ENCODE peak calls at places on chromosome 21, in seven cellular contexts. One of them, this sample, is unnamed.

GRCh38 chr21:41631564-41632461 is 123.9 kb upstream of the TMPRSS2 start:
- DNase-seq in fibroblast of lung: peak; percentile 53
- DNase-seq in activated CD8-positive, alpha-beta memory T cell treated with anti-CD3 and anti-CD28 coated beads for 48 hours: no peak
- DNase-seq in ELF-1: no peak
- DNase-seq in NCI-H774: no peak
- DNase-seq in left lung: peak; percentile 89
- DNase-seq in aorta: no peak
- DNase-seq in this sample: no peak

GRCh38 chr21:43686811-43687565 is 27.6 kb downstream of the RRP1B start:
- DNase-seq in fibroblast of lung: no peak
- DNase-seq in left lung: no peak
- DNase-seq in ELF-1: no peak
- DNase-seq in NCI-H774: no peak
- DNase-seq in aorta: no peak
- DNase-seq in activated CD8-positive, alpha-beta memory T cell treated with anti-CD3 and anti-CD28 coated beads for 48 hours: no peak
- DNase-seq in this sample: no peak

GRCh38 chr21:42830456-42831455 is 48.6 kb downstream of the WDR4 start:
- DNase-seq in activated CD8-positive, alpha-beta memory T cell treated with anti-CD3 and anti-CD28 coated beads for 48 hours: no peak
- DNase-seq in left lung: no peak
- DNase-seq in NCI-H774: no peak
- DNase-seq in ELF-1: peak; percentile 9
- DNase-seq in aorta: no peak
- DNase-seq in fibroblast of lung: no peak
- DNase-seq in this sample: peak; percentile 67

GRCh38 chr21:39932335-39932734 is 65.1 kb downstream of the PCP4 start:
- DNase-seq in fibroblast of lung: no peak
- DNase-seq in NCI-H774: no peak
- DNase-seq in ELF-1: no peak
- DNase-seq in left lung: no peak
- DNase-seq in aorta: no peak
- DNase-seq in activated CD8-positive, alpha-beta memory T cell treated with anti-CD3 and anti-CD28 coated beads for 48 hours: no peak
- DNase-seq in this sample: no peak

GRCh38 chr21:20997633-20998455 is at the start of gene NCAM2:
- DNase-seq in left lung: peak; percentile 89
- DNase-seq in fibroblast of lung: peak; percentile 88
- DNase-seq in aorta: peak; percentile 66
- DNase-seq in NCI-H774: peak; percentile 78
- DNase-seq in activated CD8-positive, alpha-beta memory T cell treated with anti-CD3 and anti-CD28 coated beads for 48 hours: peak; percentile 3
- DNase-seq in ELF-1: peak; percentile 76
- DNase-seq in this sample: peak; percentile 92

GRCh38 chr21:38787461-38788274 is 18.1 kb upstream of the ETS2 start:
- DNase-seq in activated CD8-positive, alpha-beta memory T cell treated with anti-CD3 and anti-CD28 coated beads for 48 hours: no peak
- DNase-seq in ELF-1: peak; percentile 70
- DNase-seq in left lung: no peak
- DNase-seq in fibroblast of lung: peak; percentile 89
- DNase-seq in NCI-H774: peak; percentile 52
- DNase-seq in aorta: no peak
- DNase-seq in this sample: peak; percentile 76

GRCh38 chr21:15841856-15842564 is 112.2 kb downstream of the USP25 start:
- DNase-seq in fibroblast of lung: peak; percentile 89
- DNase-seq in aorta: no peak
- DNase-seq in NCI-H774: no peak
- DNase-seq in left lung: no peak
- DNase-seq in activated CD8-positive, alpha-beta memory T cell treated with anti-CD3 and anti-CD28 coated beads for 48 hours: no peak
- DNase-seq in ELF-1: no peak
- DNase-seq in this sample: no peak

GRCh38 chr21:37072239-37072987 is 458 bp downstream of the PIGP start:
- DNase-seq in ELF-1: peak; percentile 56
- DNase-seq in activated CD8-positive, alpha-beta memory T cell treated with anti-CD3 and anti-CD28 coated beads for 48 hours: peak; percentile 33
- DNase-seq in left lung: peak; percentile 95
- DNase-seq in aorta: no peak
- DNase-seq in fibroblast of lung: peak; percentile 92
- DNase-seq in NCI-H774: peak; percentile 86
- DNase-seq in this sample: no peak

GRCh38 chr21:41763398-41763931 is 3.4 kb downstream of the RIPK4 start:
- DNase-seq in NCI-H774: no peak
- DNase-seq in ELF-1: peak; percentile 81
- DNase-seq in fibroblast of lung: no peak
- DNase-seq in aorta: peak; percentile 39
- DNase-seq in activated CD8-positive, alpha-beta memory T cell treated with anti-CD3 and anti-CD28 coated beads for 48 hours: no peak
- DNase-seq in left lung: no peak
- DNase-seq in this sample: peak; percentile 68

GRCh38 chr21:45291613-45292398 is 4.1 kb upstream of the POFUT2 start:
- DNase-seq in fibroblast of lung: no peak
- DNase-seq in aorta: no peak
- DNase-seq in left lung: peak; percentile 75
- DNase-seq in NCI-H774: no peak
- DNase-seq in ELF-1: no peak
- DNase-seq in activated CD8-positive, alpha-beta memory T cell treated with anti-CD3 and anti-CD28 coated beads for 48 hours: no peak
- DNase-seq in this sample: peak; percentile 44

GRCh38 chr21:24204641-24205040 is 1402.6 kb downstream of the MRPL39 start:
- DNase-seq in NCI-H774: no peak
- DNase-seq in ELF-1: no peak
- DNase-seq in fibroblast of lung: no peak
- DNase-seq in aorta: no peak
- DNase-seq in left lung: no peak
- DNase-seq in activated CD8-positive, alpha-beta memory T cell treated with anti-CD3 and anti-CD28 coated beads for 48 hours: no peak
- DNase-seq in this sample: no peak

GRCh38 chr21:44378646-44379581 is 25.5 kb downstream of the TRPM2 start:
- DNase-seq in fibroblast of lung: no peak
- DNase-seq in NCI-H774: no peak
- DNase-seq in aorta: peak; percentile 31
- DNase-seq in activated CD8-positive, alpha-beta memory T cell treated with anti-CD3 and anti-CD28 coated beads for 48 hours: no peak
- DNase-seq in ELF-1: no peak
- DNase-seq in left lung: peak; percentile 65
- DNase-seq in this sample: peak; percentile 39

GRCh38 chr21:44438531-44439210 is 16.6 kb upstream of the LRRC3 start:
- DNase-seq in aorta: peak; percentile 51
- DNase-seq in fibroblast of lung: no peak
- DNase-seq in activated CD8-positive, alpha-beta memory T cell treated with anti-CD3 and anti-CD28 coated beads for 48 hours: no peak
- DNase-seq in NCI-H774: no peak
- DNase-seq in ELF-1: no peak
- DNase-seq in left lung: peak; percentile 73
- DNase-seq in this sample: no peak

GRCh38 chr21:45698493-45698947 is 55.0 kb downstream of the PCBP3 start:
- DNase-seq in activated CD8-positive, alpha-beta memory T cell treated with anti-CD3 and anti-CD28 coated beads for 48 hours: no peak
- DNase-seq in aorta: peak; percentile 81
- DNase-seq in left lung: no peak
- DNase-seq in fibroblast of lung: peak; percentile 94
- DNase-seq in ELF-1: no peak
- DNase-seq in NCI-H774: no peak
- DNase-seq in this sample: no peak

GRCh38 chr21:43942201-43942600 is 69.9 kb upstream of the TRAPPC10 start:
- DNase-seq in NCI-H774: no peak
- DNase-seq in fibroblast of lung: no peak
- DNase-seq in activated CD8-positive, alpha-beta memory T cell treated with anti-CD3 and anti-CD28 coated beads for 48 hours: no peak
- DNase-seq in ELF-1: no peak
- DNase-seq in left lung: peak; percentile 56
- DNase-seq in aorta: no peak
- DNase-seq in this sample: no peak

GRCh38 chr21:43361493-43362296 is 65.2 kb downstream of the SIK1 start:
- DNase-seq in left lung: peak; percentile 64
- DNase-seq in aorta: peak; percentile 61
- DNase-seq in ELF-1: peak; percentile 66
- DNase-seq in fibroblast of lung: no peak
- DNase-seq in NCI-H774: no peak
- DNase-seq in activated CD8-positive, alpha-beta memory T cell treated with anti-CD3 and anti-CD28 coated beads for 48 hours: peak; percentile 18
- DNase-seq in this sample: no peak

GRCh38 chr21:29194342-29194741 is 63.9 kb downstream of the MAP3K7CL start:
- DNase-seq in activated CD8-positive, alpha-beta memory T cell treated with anti-CD3 and anti-CD28 coated beads for 48 hours: no peak
- DNase-seq in NCI-H774: no peak
- DNase-seq in aorta: no peak
- DNase-seq in ELF-1: no peak
- DNase-seq in fibroblast of lung: no peak
- DNase-seq in left lung: no peak
- DNase-seq in this sample: no peak

GRCh38 chr21:46154155-46154954 is 1.0 kb downstream of the FTCD start:
- DNase-seq in fibroblast of lung: no peak
- DNase-seq in activated CD8-positive, alpha-beta memory T cell treated with anti-CD3 and anti-CD28 coated beads for 48 hours: no peak
- DNase-seq in aorta: peak; percentile 38
- DNase-seq in ELF-1: peak; percentile 0
- DNase-seq in NCI-H774: no peak
- DNase-seq in left lung: peak; percentile 70
- DNase-seq in this sample: peak; percentile 53

GRCh38 chr21:35850029-35850428 is 210.3 kb downstream of the SETD4 start:
- DNase-seq in fibroblast of lung: peak; percentile 52
- DNase-seq in activated CD8-positive, alpha-beta memory T cell treated with anti-CD3 and anti-CD28 coated beads for 48 hours: no peak
- DNase-seq in NCI-H774: no peak
- DNase-seq in ELF-1: no peak
- DNase-seq in aorta: no peak
- DNase-seq in left lung: no peak
- DNase-seq in this sample: no peak